ENCODE peak calls at places on chromosomes 2 and 18, in seven cellular contexts. W, E, A, P, I, M and X are unnamed samples.

GRCh38 chr2:84231474-84231873 is 227.6 kb downstream of the SUCLG1 start:
- DNase-seq in A (no peak), P (no peak), M (no peak), I (no peak), W (no peak), E (no peak), X (no peak)

GRCh38 chr18:55763298-55763697 is 175.3 kb upstream of the TCF4 start:
- DNase-seq in A (peak), I (no peak), M (peak), W (no peak), E (no peak), P (no peak), X (no peak)

GRCh38 chr2:163943403-163944356 is 207.9 kb upstream of the FIGN start:
- DNase-seq in E (no peak), P (no peak), A (no peak), M (no peak), W (no peak), I (no peak), X (no peak)

GRCh38 chr2:100234141-100234540 is 88.2 kb downstream of the LONRF2 start:
- DNase-seq in M (no peak), P (no peak), A (no peak), W (no peak), E (no peak), I (no peak), X (no peak)

GRCh38 chr2:154537845-154538244 is 160.7 kb upstream of the KCNJ3 start:
- DNase-seq in W (no peak), P (no peak), I (no peak), A (no peak), E (no peak), M (no peak), X (no peak)

GRCh38 chr2:233423436-233423860 is 69.2 kb downstream of the DGKD start:
- DNase-seq in P (no peak), E (no peak), A (no peak), W (peak), I (no peak), M (no peak), X (no peak)

GRCh38 chr2:240397542-240397916 is 37.9 kb upstream of the GPC1 start:
- DNase-seq in W (peak), M (peak), P (no peak), A (no peak), I (no peak), E (no peak), X (no peak)

GRCh38 chr2:132641819-132642218 is 28.2 kb downstream of the LYPD1 start:
- DNase-seq in I (no peak), A (no peak), E (no peak), P (no peak), W (no peak), M (no peak), X (no peak)

GRCh38 chr2:53768233-53768542 is 584 bp downstream of the CHAC2 start:
- DNase-seq in E (peak), A (peak), P (no peak), M (peak), I (peak), W (no peak), X (peak)

GRCh38 chr2:67476808-67477790 is 80.0 kb downstream of the ETAA1 start:
- DNase-seq in M (no peak), E (peak), P (no peak), A (peak), W (no peak), I (peak), X (peak)

GRCh38 chr2:197705912-197706838 is 1.0 kb downstream of the MARS2 start:
- DNase-seq in P (peak), W (no peak), M (peak), E (peak), I (no peak), A (peak), X (no peak)

GRCh38 chr2:24771905-24772586 is 21.1 kb downstream of the PTRHD1 start:
- DNase-seq in E (no peak), M (peak), P (no peak), W (no peak), I (no peak), A (no peak), X (no peak)

DNA sequence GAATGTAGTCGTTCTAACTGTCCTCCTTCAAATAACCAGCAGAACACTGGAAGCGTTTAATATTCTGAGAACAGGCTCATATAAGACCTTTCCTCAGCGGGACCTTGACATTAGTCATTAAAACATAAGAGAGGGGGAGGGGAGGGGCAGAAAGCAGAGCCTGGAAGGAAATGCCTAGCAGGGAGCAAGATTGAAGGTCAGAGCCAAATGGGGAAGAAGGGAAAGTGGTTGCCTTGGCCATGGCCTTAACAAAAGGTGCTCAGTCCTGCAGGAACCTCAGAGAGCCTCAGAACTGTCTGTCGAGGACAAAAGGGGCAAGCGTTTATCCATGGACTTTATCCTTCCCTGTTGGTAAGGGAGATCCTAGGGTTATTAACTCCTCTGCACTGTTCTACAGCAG is 851 bp upstream of the PLA2R1 start:
- DNase-seq in W (no peak), I (no peak), M (no peak), P (no peak), E (no peak), A (no peak), X (no peak)
- H3K4me3 ChIP-seq in W (no peak), I (peak), M (peak), P (peak), E (no peak), A (peak), X (no peak)

GRCh38 chr2:226030369-226031077 is 631.0 kb downstream of the NYAP2 start:
- DNase-seq in P (no peak), E (no peak), A (peak), M (no peak), W (peak), I (no peak), X (no peak)

GRCh38 chr2:226031078-226031937 is 631.8 kb downstream of the NYAP2 start:
- DNase-seq in W (peak), I (peak), E (no peak), P (peak), M (peak), A (peak), X (no peak)

GRCh38 chr2:226031962-226032441 is 632.5 kb downstream of the NYAP2 start:
- DNase-seq in P (no peak), E (no peak), I (peak), A (no peak), W (no peak), M (no peak), X (no peak)
- H3K4me3 ChIP-seq in P (peak), E (no peak), I (peak), A (peak), W (no peak), M (peak), X (no peak)

GRCh38 chr18:46156124-46156745 is 52.0 kb downstream of the HAUS1 start:
- DNase-seq in I (no peak), A (no peak), M (no peak), P (no peak), E (no peak), W (no peak), X (no peak)

GRCh38 chr18:46152808-46153617 is 48.8 kb downstream of the HAUS1 start:
- DNase-seq in E (no peak), I (no peak), P (no peak), M (no peak), A (no peak), W (no peak), X (no peak)

GRCh38 chr18:46155652-46156051 is 51.5 kb downstream of the HAUS1 start:
- DNase-seq in A (peak), E (no peak), M (peak), I (peak), P (no peak), W (no peak), X (peak)

GRCh38 chr18:46148810-46149209 is 44.6 kb downstream of the HAUS1 start:
- DNase-seq in M (peak), W (no peak), A (peak), P (no peak), E (peak), I (peak), X (peak)

DNA sequence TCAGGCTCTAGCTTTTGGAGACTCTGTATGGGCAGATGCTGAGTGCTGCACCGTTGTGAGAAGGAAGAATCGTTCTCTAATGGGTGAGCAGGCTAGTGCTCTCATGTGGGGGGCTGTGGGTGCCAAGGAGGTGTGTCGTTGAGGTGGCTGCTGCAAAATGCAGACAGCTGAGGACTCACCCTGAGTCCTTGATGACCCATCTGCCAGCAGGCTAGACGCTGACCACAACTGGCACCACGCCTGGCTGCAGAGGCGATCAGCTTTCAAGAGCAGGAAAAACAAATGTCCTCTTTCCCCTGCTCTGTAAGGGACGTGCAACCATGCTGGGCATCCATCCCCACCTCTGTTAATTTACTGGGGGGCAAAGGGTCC is 48.2 kb downstream of the HAUS1 start:
- DNase-seq in M (peak), P (peak), I (peak), A (peak), E (no peak), W (no peak), X (no peak)
- H3K4me3 ChIP-seq in M (peak), P (no peak), I (no peak), A (no peak), E (no peak), W (no peak), X (no peak)

GRCh38 chr18:74800098-74800497 is 202.4 kb downstream of the ZNF407 start:
- DNase-seq in A (no peak), W (no peak), E (no peak), M (no peak), P (no peak), I (no peak), X (no peak)
- H3K4me3 ChIP-seq in A (no peak), W (no peak), E (no peak), M (no peak), P (no peak), I (no peak), X (no peak)

GRCh38 chr18:5914016-5914415 is 18.7 kb upstream of the TMEM200C start:
- DNase-seq in W (no peak), M (no peak), A (no peak), P (no peak), E (no peak), I (no peak), X (no peak)

GRCh38 chr18:5912491-5912890 is 17.2 kb upstream of the TMEM200C start:
- DNase-seq in I (no peak), A (no peak), E (no peak), P (no peak), W (no peak), M (no peak), X (no peak)

GRCh38 chr18:5914971-5915370 is 19.6 kb upstream of the TMEM200C start:
- DNase-seq in W (no peak), P (no peak), M (no peak), A (no peak), I (no peak), E (no peak), X (no peak)

DNA sequence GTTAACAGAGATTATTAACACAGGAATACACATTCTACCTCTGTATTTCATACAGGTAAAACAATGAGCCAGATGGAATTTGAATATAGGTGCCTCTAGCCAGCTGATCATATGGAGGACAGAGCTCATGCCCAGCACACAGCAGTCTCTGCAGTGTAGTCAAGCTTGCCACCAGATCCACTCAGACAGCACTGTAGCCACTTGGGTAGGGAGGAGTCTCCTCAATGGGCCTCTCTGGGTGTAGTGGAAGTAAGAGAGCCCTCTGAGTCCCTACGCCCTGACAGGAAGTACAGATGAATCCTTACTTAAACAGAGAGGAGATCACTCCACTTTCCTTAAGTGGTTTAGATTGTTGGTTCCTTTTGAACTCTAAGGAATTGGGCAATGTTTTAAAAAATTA is 22.9 kb upstream of the TMEM200C start:
- DNase-seq in I (no peak), A (no peak), W (no peak), E (no peak), P (no peak), M (no peak), X (no peak)
- H3K4me3 ChIP-seq in I (no peak), A (no peak), W (no peak), E (no peak), P (no peak), M (no peak), X (no peak)

DNA sequence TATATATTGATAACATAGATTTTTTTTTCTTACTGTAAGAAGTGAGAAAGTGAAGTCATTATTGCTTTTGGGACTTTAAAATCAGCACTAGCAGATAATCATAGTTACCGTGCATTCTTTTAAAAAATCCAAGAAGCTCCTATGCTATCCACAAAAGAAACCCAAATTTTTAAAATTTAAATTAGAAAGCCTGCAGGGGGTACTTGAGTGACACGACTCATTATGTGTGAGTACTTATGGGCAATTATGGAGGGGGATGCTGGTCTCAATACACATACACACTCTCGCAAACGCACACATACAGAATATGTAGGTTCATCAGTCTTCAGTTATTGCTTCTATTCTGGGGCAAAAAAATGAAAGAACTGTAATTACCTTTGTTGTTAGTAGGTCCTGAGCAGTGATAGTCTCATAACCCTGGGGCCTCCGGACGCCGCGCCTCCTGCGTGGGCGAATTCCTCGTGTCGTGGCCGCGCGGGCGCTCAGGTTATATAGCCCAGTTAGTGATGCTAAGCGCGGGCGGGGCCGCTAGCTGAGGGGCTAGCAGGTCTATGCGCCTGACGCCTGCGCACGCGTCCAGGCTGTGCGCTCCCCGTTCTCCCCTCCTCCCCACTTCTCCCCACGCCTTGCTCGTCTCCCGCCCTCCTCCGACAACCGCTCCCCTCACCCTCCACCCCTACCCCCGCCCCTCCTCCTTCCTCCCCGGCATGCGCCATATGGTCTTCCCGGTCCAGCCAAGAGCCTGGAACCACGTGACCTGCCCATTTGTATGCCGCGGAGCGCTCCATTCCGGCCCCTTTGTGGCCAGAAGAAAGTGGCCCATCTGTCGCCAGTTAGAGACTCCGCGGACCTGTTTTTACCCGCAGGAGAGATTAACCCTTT is at the start of gene NEUROD1:
- DNase-seq in I (no peak), P (no peak), W (no peak), M (peak), E (no peak), A (no peak), X (peak)
- H3K4me3 ChIP-seq in I (peak), P (peak), W (no peak), M (no peak), E (no peak), A (no peak), X (peak)

GRCh38 chr2:98009887-98010760 is 14.4 kb upstream of the TMEM131 start:
- DNase-seq in P (no peak), E (peak), W (no peak), M (peak), A (peak), I (no peak), X (no peak)

GRCh38 chr2:98012561-98012979 is 16.8 kb upstream of the TMEM131 start:
- DNase-seq in I (no peak), M (no peak), P (no peak), E (peak), W (no peak), A (no peak), X (no peak)

GRCh38 chr2:98015681-98016080 is 19.9 kb upstream of the TMEM131 start:
- DNase-seq in W (no peak), A (no peak), E (no peak), I (no peak), M (no peak), P (no peak), X (no peak)

GRCh38 chr2:98014379-98014778 is 18.6 kb upstream of the TMEM131 start:
- DNase-seq in E (no peak), W (no peak), M (no peak), A (no peak), I (no peak), P (no peak), X (no peak)

DNA sequence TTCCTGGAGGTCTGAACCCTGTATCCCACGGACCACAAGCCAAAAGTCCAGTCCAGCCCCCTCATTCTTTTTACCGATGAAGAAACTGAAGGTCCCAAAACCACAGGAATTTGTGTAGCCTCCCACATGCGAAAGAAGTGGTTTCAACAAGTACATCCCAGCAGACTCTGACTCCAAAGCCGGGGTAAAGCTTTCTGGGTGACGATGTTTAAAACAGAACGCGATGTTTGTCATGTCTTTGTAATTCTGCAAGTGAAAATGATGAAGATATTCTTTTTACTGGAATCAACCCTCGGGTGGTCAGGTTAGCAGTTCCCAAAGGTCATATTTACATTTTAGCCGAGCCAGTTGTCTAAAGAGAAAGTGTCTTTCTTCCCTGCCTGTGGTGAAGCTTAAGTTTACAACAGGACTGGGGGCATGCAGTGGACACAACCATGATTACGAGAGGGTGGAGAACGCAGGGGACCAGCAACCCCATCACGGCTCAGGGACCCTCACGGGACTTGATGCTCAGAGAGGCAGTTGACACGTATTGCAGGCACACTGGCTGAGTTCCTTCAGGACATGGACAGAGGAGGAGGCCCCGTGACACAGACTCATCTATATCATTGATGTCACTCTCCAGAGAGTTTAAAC is 17.8 kb upstream of the TMEM131 start:
- DNase-seq in W (no peak), E (no peak), I (no peak), P (no peak), M (peak), A (peak), X (no peak)
- H3K4me3 ChIP-seq in W (no peak), E (peak), I (no peak), P (no peak), M (peak), A (peak), X (no peak)

GRCh38 chr2:105136394-105136793 is 98.5 kb downstream of the MRPS9 start:
- DNase-seq in E (no peak), P (no peak), A (no peak), M (no peak), W (no peak), I (no peak), X (no peak)
- H3K4me3 ChIP-seq in E (no peak), P (no peak), A (no peak), M (no peak), W (no peak), I (no peak), X (no peak)